ENCODE peak calls at places on chromosomes 11 and 22, in five cellular contexts. One of them, this sample, is unnamed. For H3K27me3, the result is how much of the 10 kb centered on the place peaks cover.

GRCh38 chr22:44758354-44758969 is 6.1 kb downstream of the ARHGAP8 start:
- DNase-seq in esophagus muscularis mucosa: no peak
- DNase-seq in psoas muscle: no peak
- DNase-seq in IMR-90: peak
- DNase-seq in esophagus squamous epithelium: no peak
- DNase-seq in this sample: no peak

GRCh38 chr11:61602775-61603569 is 22.1 kb upstream of the SYT7 start:
- DNase-seq in psoas muscle: peak
- DNase-seq in IMR-90: peak
- DNase-seq in esophagus squamous epithelium: no peak
- DNase-seq in esophagus muscularis mucosa: peak
- DNase-seq in this sample: no peak

GRCh38 chr11:63858628-63859550 is 20.0 kb downstream of the MARK2 start:
- DNase-seq in esophagus squamous epithelium: no peak
- DNase-seq in IMR-90: peak
- DNase-seq in esophagus muscularis mucosa: no peak
- DNase-seq in psoas muscle: peak
- DNase-seq in this sample: no peak

GRCh38 chr11:63768232-63769043 is at the start of gene ZFTA:
- DNase-seq in psoas muscle: peak
- DNase-seq in IMR-90: peak
- DNase-seq in esophagus squamous epithelium: no peak
- DNase-seq in esophagus muscularis mucosa: no peak
- DNase-seq in this sample: peak

GRCh38 chr11:46049325-46049860 is 71.9 kb downstream of the PHF21A start:
- DNase-seq in IMR-90: no peak
- DNase-seq in psoas muscle: no peak
- DNase-seq in esophagus squamous epithelium: no peak
- DNase-seq in esophagus muscularis mucosa: no peak
- DNase-seq in this sample: no peak

GRCh38 chr11:115455606-115456005 is 48.6 kb downstream of the CADM1 start:
- DNase-seq in esophagus squamous epithelium: no peak
- DNase-seq in psoas muscle: no peak
- DNase-seq in esophagus muscularis mucosa: no peak
- DNase-seq in IMR-90: no peak
- DNase-seq in this sample: no peak

GRCh38 chr11:77244277-77245014 is 57.0 kb downstream of the GDPD4 start:
- DNase-seq in psoas muscle: no peak
- DNase-seq in IMR-90: peak
- DNase-seq in esophagus squamous epithelium: no peak
- DNase-seq in esophagus muscularis mucosa: no peak
- DNase-seq in this sample: no peak

GRCh38 chr11:114128399-114128798 is 68.9 kb downstream of the ZBTB16 start:
- DNase-seq in esophagus squamous epithelium: no peak
- DNase-seq in psoas muscle: no peak
- DNase-seq in esophagus muscularis mucosa: no peak
- DNase-seq in IMR-90: no peak
- DNase-seq in this sample: no peak

GRCh38 chr22:19114984-19115552 is 7.1 kb downstream of the DGCR2 start:
- DNase-seq in esophagus muscularis mucosa: no peak
- DNase-seq in psoas muscle: no peak
- DNase-seq in IMR-90: no peak
- DNase-seq in esophagus squamous epithelium: no peak
- DNase-seq in this sample: no peak

GRCh38 chr11:58525037-58525614 is 17.2 kb upstream of the OR5B21 start:
- DNase-seq in IMR-90: no peak
- DNase-seq in esophagus muscularis mucosa: no peak
- DNase-seq in psoas muscle: no peak
- DNase-seq in esophagus squamous epithelium: no peak
- DNase-seq in this sample: peak

GRCh38 chr11:92211576-92212167 is 12.9 kb upstream of the FAT3 start:
- DNase-seq in esophagus muscularis mucosa: no peak
- DNase-seq in esophagus squamous epithelium: no peak
- DNase-seq in IMR-90: peak
- DNase-seq in psoas muscle: no peak
- DNase-seq in this sample: no peak

GRCh38 chr22:20229916-20230775 is 38.0 kb downstream of the RTN4R start:
- DNase-seq in psoas muscle: no peak
- DNase-seq in IMR-90: no peak
- DNase-seq in esophagus muscularis mucosa: no peak
- DNase-seq in esophagus squamous epithelium: no peak
- DNase-seq in this sample: no peak

GRCh38 chr11:78212586-78213371 is 24.1 kb downstream of the USP35 start:
- DNase-seq in esophagus squamous epithelium: no peak
- DNase-seq in esophagus muscularis mucosa: no peak
- DNase-seq in IMR-90: peak
- DNase-seq in psoas muscle: no peak
- DNase-seq in this sample: no peak

GRCh38 chr11:76629133-76629852 is 41.3 kb downstream of the LRRC32 start:
- DNase-seq in IMR-90: peak
- DNase-seq in esophagus squamous epithelium: no peak
- DNase-seq in psoas muscle: peak
- DNase-seq in esophagus muscularis mucosa: no peak
- DNase-seq in this sample: peak

GRCh38 chr22:30399718-30400117 is 2.9 kb downstream of the SEC14L2 start:
- DNase-seq in esophagus squamous epithelium: no peak
- DNase-seq in psoas muscle: no peak
- DNase-seq in IMR-90: no peak
- DNase-seq in esophagus muscularis mucosa: no peak
- DNase-seq in this sample: no peak

GRCh38 chr22:30397656-30398635 is 1.1 kb downstream of the SEC14L2 start:
- DNase-seq in esophagus muscularis mucosa: no peak
- DNase-seq in IMR-90: no peak
- DNase-seq in psoas muscle: no peak
- DNase-seq in esophagus squamous epithelium: no peak
- DNase-seq in this sample: no peak

GRCh38 chr22:30398685-30399680 is 2.2 kb downstream of the SEC14L2 start:
- DNase-seq in IMR-90: no peak
- DNase-seq in esophagus squamous epithelium: no peak
- DNase-seq in esophagus muscularis mucosa: no peak
- DNase-seq in psoas muscle: no peak
- DNase-seq in this sample: no peak

GRCh38 chr22:30400159-30400558 is 3.3 kb downstream of the SEC14L2 start:
- DNase-seq in esophagus muscularis mucosa: no peak
- DNase-seq in IMR-90: no peak
- DNase-seq in esophagus squamous epithelium: no peak
- DNase-seq in psoas muscle: no peak
- DNase-seq in this sample: no peak

GRCh38 chr22:30396871-30397655 is at the start of gene SEC14L2:
- DNase-seq in psoas muscle: peak
- DNase-seq in IMR-90: peak
- DNase-seq in esophagus muscularis mucosa: no peak
- DNase-seq in esophagus squamous epithelium: no peak
- DNase-seq in this sample: no peak
- H3K4me3 ChIP-seq in psoas muscle: peak
- H3K4me3 ChIP-seq in IMR-90: peak
- H3K4me3 ChIP-seq in esophagus muscularis mucosa: peak
- H3K4me3 ChIP-seq in esophagus squamous epithelium: peak
- H3K4me3 ChIP-seq in this sample: peak

DNA sequence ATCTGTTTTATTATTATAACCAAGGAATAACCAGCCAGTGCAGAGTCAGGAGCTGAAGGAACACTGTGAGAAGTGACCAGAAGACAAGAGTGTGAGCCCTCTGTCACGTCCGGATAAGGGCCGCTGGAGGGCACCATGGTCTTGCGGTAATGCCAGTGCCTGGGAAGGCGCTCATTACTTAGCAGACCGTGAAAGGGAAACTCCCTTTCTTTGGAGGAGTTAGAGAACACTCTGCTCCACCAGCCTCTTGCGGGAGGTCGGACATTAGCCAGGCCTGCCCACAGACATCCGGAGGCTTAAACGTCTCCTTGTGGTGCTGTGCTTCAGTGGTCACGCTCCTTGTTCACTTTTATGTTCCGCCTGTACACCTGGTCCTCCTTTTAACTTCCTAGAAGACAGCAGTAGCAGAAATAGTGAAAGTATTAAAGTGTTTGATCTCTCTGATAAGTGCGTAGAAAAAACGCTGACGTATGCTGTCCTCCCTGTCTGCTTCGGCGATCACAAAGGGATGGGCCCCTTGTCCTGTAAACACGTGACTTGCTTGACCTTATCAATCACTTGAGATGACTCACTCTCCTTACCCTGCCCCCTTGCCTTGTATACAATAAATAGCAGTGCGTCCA is 120.6 kb upstream of the LMO1 start:
- DNase-seq in IMR-90: no peak
- DNase-seq in esophagus squamous epithelium: no peak
- DNase-seq in esophagus muscularis mucosa: peak
- DNase-seq in psoas muscle: peak
- DNase-seq in this sample: peak
- TF ChIP-seq CTCF in IMR-90: peak
- TF ChIP-seq CTCF in esophagus squamous epithelium: peak
- TF ChIP-seq CTCF in esophagus muscularis mucosa: no peak
- TF ChIP-seq CTCF in psoas muscle: no peak
- TF ChIP-seq CTCF in this sample: peak

DNA sequence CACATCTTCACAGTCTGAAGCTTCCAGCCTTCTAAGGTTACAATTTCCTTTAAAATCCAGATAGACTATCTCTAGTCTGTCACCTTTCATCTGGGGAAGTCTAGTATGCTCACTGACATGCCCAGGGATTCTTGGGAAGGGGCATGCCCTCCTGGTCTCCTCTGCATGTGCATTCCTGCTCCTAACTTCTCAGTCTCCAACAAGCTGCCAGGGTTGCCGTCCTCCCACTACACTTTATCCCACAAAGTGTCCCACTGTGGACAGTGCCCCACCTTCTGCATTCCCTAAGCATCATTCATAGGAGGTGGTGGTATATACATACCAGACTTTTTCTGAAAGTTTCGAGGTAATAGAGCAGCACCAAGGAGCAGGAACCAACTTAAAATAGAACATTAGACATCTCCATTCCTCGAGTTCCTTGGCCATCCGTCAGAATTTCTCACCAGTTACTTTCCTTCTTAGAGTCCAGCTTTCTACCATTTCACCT is 28.7 kb downstream of the EIF3F start:
- DNase-seq in IMR-90: peak
- DNase-seq in esophagus squamous epithelium: no peak
- DNase-seq in esophagus muscularis mucosa: peak
- DNase-seq in psoas muscle: no peak
- DNase-seq in this sample: no peak
- H3K27me3 ChIP-seq in IMR-90: under half
- H3K27me3 ChIP-seq in esophagus squamous epithelium: half or more
- H3K27me3 ChIP-seq in esophagus muscularis mucosa: under half
- H3K27me3 ChIP-seq in psoas muscle: under half
- H3K27me3 ChIP-seq in this sample: under half

GRCh38 chr11:35523351-35523768 is 2.1 kb downstream of the PAMR1 start:
- DNase-seq in IMR-90: peak
- DNase-seq in esophagus squamous epithelium: no peak
- DNase-seq in esophagus muscularis mucosa: no peak
- DNase-seq in psoas muscle: no peak
- DNase-seq in this sample: no peak
- H3K4me3 ChIP-seq in IMR-90: peak
- H3K4me3 ChIP-seq in esophagus squamous epithelium: no peak
- H3K4me3 ChIP-seq in esophagus muscularis mucosa: no peak
- H3K4me3 ChIP-seq in psoas muscle: no peak
- H3K4me3 ChIP-seq in this sample: no peak

GRCh38 chr22:38727123-38727522 is 21.4 kb downstream of the GTPBP1 start:
- DNase-seq in esophagus squamous epithelium: no peak
- DNase-seq in IMR-90: no peak
- DNase-seq in psoas muscle: no peak
- DNase-seq in esophagus muscularis mucosa: no peak
- DNase-seq in this sample: no peak

GRCh38 chr22:38727530-38728451 is 22.0 kb downstream of the GTPBP1 start:
- DNase-seq in esophagus squamous epithelium: no peak
- DNase-seq in psoas muscle: no peak
- DNase-seq in IMR-90: no peak
- DNase-seq in esophagus muscularis mucosa: no peak
- DNase-seq in this sample: no peak

GRCh38 chr22:38725900-38726655 is 20.3 kb downstream of the GTPBP1 start:
- DNase-seq in esophagus muscularis mucosa: no peak
- DNase-seq in IMR-90: no peak
- DNase-seq in psoas muscle: no peak
- DNase-seq in esophagus squamous epithelium: no peak
- DNase-seq in this sample: no peak

GRCh38 chr22:38724176-38724575 is 18.4 kb downstream of the GTPBP1 start:
- DNase-seq in IMR-90: no peak
- DNase-seq in esophagus muscularis mucosa: no peak
- DNase-seq in esophagus squamous epithelium: no peak
- DNase-seq in psoas muscle: no peak
- DNase-seq in this sample: no peak

DNA sequence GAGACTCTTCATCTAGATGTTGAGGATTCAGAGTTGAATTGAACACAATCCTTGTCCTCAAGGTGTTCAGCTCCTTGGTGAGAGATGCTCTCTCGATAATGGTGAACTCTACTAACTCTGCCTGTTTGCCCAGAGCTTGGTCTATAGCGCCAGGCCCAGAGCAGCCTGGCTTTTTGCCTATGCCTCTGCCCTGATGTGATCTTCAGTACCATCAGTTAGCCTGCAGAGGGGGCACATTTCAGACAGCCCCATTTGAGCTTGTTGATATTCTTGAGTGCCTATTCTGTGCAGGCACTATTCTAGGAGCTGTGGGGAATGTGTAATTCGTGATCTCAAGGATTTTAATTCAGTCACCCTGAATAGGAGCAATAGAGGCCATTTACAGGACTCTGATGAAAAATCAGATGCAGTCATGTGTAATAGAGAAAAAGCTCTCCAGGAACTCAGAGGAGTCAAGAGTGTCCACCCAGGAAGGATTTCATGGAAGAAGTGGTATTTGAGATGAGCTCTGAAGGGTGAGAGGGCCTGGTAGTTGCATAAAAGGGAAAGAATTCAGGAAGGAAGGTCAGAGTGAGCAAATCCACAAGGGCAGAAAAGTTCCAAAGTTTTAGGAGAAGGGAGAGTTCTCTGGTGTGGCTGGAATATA is 19.3 kb downstream of the GTPBP1 start:
- DNase-seq in IMR-90: peak
- DNase-seq in esophagus squamous epithelium: no peak
- DNase-seq in esophagus muscularis mucosa: no peak
- DNase-seq in psoas muscle: no peak
- DNase-seq in this sample: no peak
- TF ChIP-seq CTCF in IMR-90: peak
- TF ChIP-seq CTCF in esophagus squamous epithelium: peak
- TF ChIP-seq CTCF in esophagus muscularis mucosa: no peak
- TF ChIP-seq CTCF in psoas muscle: peak
- TF ChIP-seq CTCF in this sample: peak

GRCh38 chr22:28018461-28018927 is 99.4 kb upstream of the PITPNB start:
- DNase-seq in IMR-90: no peak
- DNase-seq in psoas muscle: peak
- DNase-seq in esophagus muscularis mucosa: no peak
- DNase-seq in esophagus squamous epithelium: no peak
- DNase-seq in this sample: no peak

GRCh38 chr22:28019881-28020861 is 101.1 kb upstream of the PITPNB start:
- DNase-seq in psoas muscle: peak
- DNase-seq in esophagus squamous epithelium: no peak
- DNase-seq in IMR-90: peak
- DNase-seq in esophagus muscularis mucosa: no peak
- DNase-seq in this sample: peak

GRCh38 chr22:28017859-28018258 is 98.8 kb upstream of the PITPNB start:
- DNase-seq in esophagus squamous epithelium: no peak
- DNase-seq in psoas muscle: peak
- DNase-seq in esophagus muscularis mucosa: no peak
- DNase-seq in IMR-90: no peak
- DNase-seq in this sample: no peak

GRCh38 chr22:28017558-28017820 is 98.4 kb upstream of the PITPNB start:
- DNase-seq in psoas muscle: no peak
- DNase-seq in esophagus muscularis mucosa: no peak
- DNase-seq in IMR-90: no peak
- DNase-seq in esophagus squamous epithelium: no peak
- DNase-seq in this sample: no peak

GRCh38 chr22:28019360-28019759 is 100.3 kb upstream of the PITPNB start:
- DNase-seq in esophagus muscularis mucosa: no peak
- DNase-seq in psoas muscle: peak
- DNase-seq in IMR-90: no peak
- DNase-seq in esophagus squamous epithelium: no peak
- DNase-seq in this sample: no peak
- H3K27me3 ChIP-seq in esophagus muscularis mucosa: under half
- H3K27me3 ChIP-seq in psoas muscle: under half
- H3K27me3 ChIP-seq in IMR-90: under half
- H3K27me3 ChIP-seq in esophagus squamous epithelium: under half
- H3K27me3 ChIP-seq in this sample: under half